ENCODE peak calls at places on chromosome 11, in six cellular contexts. O is EL; Q is WTC11; H is activated T-cell treated with anti-CD3 and anti-CD28 coated beads for 24 hours; R is activated CD8-positive, alpha-beta memory T cell treated with anti-CD3 and anti-CD28 coated beads, Interleukin-2, amount 50 U/mL, for 4 hours; V is PC-3. P is an unnamed sample.

GRCh38 chr11:69215784-69216415 is 60.2 kb downstream of the SMIM38 start:
- DNase-seq in R (no peak), Q (no peak), H (no peak), V (peak), O (peak), P (peak)

GRCh38 chr11:6576471-6577373 is 26.7 kb downstream of the RRP8 start:
- DNase-seq in H (no peak), V (no peak), Q (no peak), O (peak), R (no peak), P (no peak)

GRCh38 chr11:59573216-59573615 is 42.4 kb downstream of the OSBP start:
- DNase-seq in Q (no peak), V (peak), O (peak), R (no peak), H (no peak), P (no peak)

GRCh38 chr11:77589521-77590193 is at the start of gene AQP11:
- DNase-seq in O (peak), H (peak), V (peak), R (peak), Q (peak), P (peak)

GRCh38 chr11:101870510-101870909 is 44.3 kb upstream of the CEP126 start:
- DNase-seq in O (peak), H (no peak), V (peak), Q (no peak), R (no peak), P (no peak)

GRCh38 chr11:111336582-111337256 is 38.4 kb downstream of the POU2AF3 start:
- DNase-seq in R (no peak), O (no peak), V (no peak), Q (no peak), H (no peak), P (no peak)

GRCh38 chr11:43923327-43924111 is 18.9 kb upstream of the C11orf96 start:
- DNase-seq in O (peak), Q (no peak), H (no peak), R (no peak), V (peak), P (peak)

GRCh38 chr11:106186630-106187029 is 109.2 kb downstream of the AASDHPPT start:
- DNase-seq in O (no peak), Q (no peak), R (no peak), V (no peak), H (no peak), P (no peak)

GRCh38 chr11:61062181-61062955 is 39.9 kb upstream of the CD5 start:
- DNase-seq in V (no peak), R (no peak), O (no peak), Q (no peak), H (no peak), P (no peak)

GRCh38 chr11:45652781-45653180 is 12.6 kb downstream of the CHST1 start:
- DNase-seq in V (peak), O (peak), R (no peak), H (no peak), Q (no peak), P (no peak)

GRCh38 chr11:103893366-103893765 is 143.1 kb upstream of the DDI1 start:
- DNase-seq in O (peak), V (peak), R (no peak), Q (no peak), H (no peak), P (no peak)

GRCh38 chr11:12692238-12693074 is 18.2 kb downstream of the TEAD1 start:
- DNase-seq in Q (no peak), O (peak), V (peak), R (no peak), H (no peak), P (peak)

GRCh38 chr11:118443590-118444218 is 7.4 kb downstream of the KMT2A start:
- DNase-seq in Q (no peak), H (no peak), V (no peak), O (no peak), R (no peak), P (no peak)

GRCh38 chr11:57639321-57640067 is 10.2 kb downstream of the YPEL4 start:
- DNase-seq in Q (peak), O (peak), V (peak), H (no peak), R (no peak), P (no peak)

GRCh38 chr11:35826949-35827348 is 116.9 kb upstream of the LDLRAD3 start:
- DNase-seq in V (no peak), H (no peak), Q (no peak), R (no peak), O (no peak), P (no peak)

P was measured in ascending aorta.